ENCODE peak calls at places on chromosomes 11 and 22, in four cellular contexts. One of them, this sample, is unnamed.

GRCh38 chr11:36009469-36009868 is 65.6 kb downstream of the LDLRAD3 start:
- DNase-seq in GM12878: no peak
- DNase-seq in A549: no peak
- DNase-seq in HepG2: no peak
- DNase-seq in this sample: no peak

GRCh38 chr22:17824452-17824851 is 50.2 kb upstream of the BID start:
- DNase-seq in GM12878: no peak
- DNase-seq in A549: no peak
- DNase-seq in HepG2: no peak
- DNase-seq in this sample: no peak

GRCh38 chr22:45105281-45105700 is 58.4 kb upstream of the NUP50 start:
- DNase-seq in GM12878: no peak
- DNase-seq in A549: peak; percentile 35
- DNase-seq in HepG2: peak; percentile 35
- DNase-seq in this sample: no peak

GRCh38 chr22:33605201-33605600 is 315.1 kb downstream of the LARGE1 start:
- DNase-seq in GM12878: no peak
- DNase-seq in A549: no peak
- DNase-seq in HepG2: no peak
- DNase-seq in this sample: no peak

GRCh38 chr11:133934096-133934495 is 22.7 kb downstream of the IGSF9B start:
- DNase-seq in GM12878: no peak
- DNase-seq in A549: no peak
- DNase-seq in HepG2: no peak
- DNase-seq in this sample: no peak

GRCh38 chr11:4626207-4627105 is 10.8 kb upstream of the OR51D1 start:
- DNase-seq in GM12878: no peak
- DNase-seq in A549: peak; percentile 78
- DNase-seq in HepG2: peak; percentile 45
- DNase-seq in this sample: peak; percentile 31

GRCh38 chr11:2375341-2375853 is 1.7 kb upstream of the CD81 start:
- DNase-seq in GM12878: no peak
- DNase-seq in A549: no peak
- DNase-seq in HepG2: peak; percentile 16
- DNase-seq in this sample: no peak

GRCh38 chr11:6404341-6405038 is 14.2 kb downstream of the SMPD1 start:
- DNase-seq in GM12878: no peak
- DNase-seq in A549: no peak
- DNase-seq in HepG2: no peak
- DNase-seq in this sample: no peak

GRCh38 chr22:42893366-42894150 is 36.5 kb upstream of the ARFGAP3 start:
- DNase-seq in GM12878: no peak
- DNase-seq in A549: no peak
- DNase-seq in HepG2: no peak
- DNase-seq in this sample: no peak

GRCh38 chr11:126403039-126403438 is 47.6 kb downstream of the ST3GAL4 start:
- DNase-seq in GM12878: no peak
- DNase-seq in A549: peak; percentile 41
- DNase-seq in HepG2: no peak
- DNase-seq in this sample: no peak

GRCh38 chr11:68454767-68455166 is 5.8 kb upstream of the PPP6R3 start:
- DNase-seq in GM12878: no peak
- DNase-seq in A549: no peak
- DNase-seq in HepG2: no peak
- DNase-seq in this sample: no peak

GRCh38 chr11:109347304-109347703 is 74.7 kb upstream of the C11orf87 start:
- DNase-seq in GM12878: no peak
- DNase-seq in A549: no peak
- DNase-seq in HepG2: no peak
- DNase-seq in this sample: no peak

GRCh38 chr11:113840932-113841664 is 34.3 kb downstream of the USP28 start:
- DNase-seq in GM12878: no peak
- DNase-seq in A549: no peak
- DNase-seq in HepG2: no peak
- DNase-seq in this sample: no peak

GRCh38 chr11:119372260-119373058 is 9.0 kb downstream of the USP2 start:
- DNase-seq in GM12878: no peak
- DNase-seq in A549: no peak
- DNase-seq in HepG2: no peak
- DNase-seq in this sample: no peak

GRCh38 chr11:93740031-93740801 is 1.1 kb downstream of the TAF1D start:
- DNase-seq in GM12878: no peak
- DNase-seq in A549: peak; percentile 25
- DNase-seq in HepG2: peak; percentile 75
- DNase-seq in this sample: no peak

GRCh38 chr22:20088263-20088648 is 8.2 kb downstream of the DGCR8 start:
- DNase-seq in GM12878: no peak
- DNase-seq in A549: no peak
- DNase-seq in HepG2: no peak
- DNase-seq in this sample: no peak

GRCh38 chr22:23177197-23177596 is 3.1 kb upstream of the BCR start:
- DNase-seq in GM12878: no peak
- DNase-seq in A549: no peak
- DNase-seq in HepG2: no peak
- DNase-seq in this sample: no peak

GRCh38 chr11:76550781-76551180 is 106.0 kb downstream of the EMSY start:
- DNase-seq in GM12878: no peak
- DNase-seq in A549: no peak
- DNase-seq in HepG2: no peak
- DNase-seq in this sample: no peak

GRCh38 chr11:126355926-126356897 is 726 bp downstream of the ST3GAL4 start:
- DNase-seq in GM12878: no peak
- DNase-seq in A549: no peak
- DNase-seq in HepG2: peak; percentile 21
- DNase-seq in this sample: peak; percentile 58

GRCh38 chr22:19802001-19802880 is 41.7 kb downstream of the TBX1 start:
- DNase-seq in GM12878: no peak
- DNase-seq in A549: no peak
- DNase-seq in HepG2: no peak
- DNase-seq in this sample: peak; percentile 39

GRCh38 chr11:68889948-68890446 is 13.6 kb downstream of the MRPL21 start:
- DNase-seq in GM12878: no peak
- DNase-seq in A549: peak; percentile 42
- DNase-seq in HepG2: no peak
- DNase-seq in this sample: peak; percentile 89

GRCh38 chr22:45083659-45084305 is 74.0 kb upstream of the PHF21B start:
- DNase-seq in GM12878: no peak
- DNase-seq in A549: peak; percentile 18
- DNase-seq in HepG2: no peak
- DNase-seq in this sample: no peak

GRCh38 chr11:109641549-109641948 is 219.6 kb downstream of the C11orf87 start:
- DNase-seq in GM12878: no peak
- DNase-seq in A549: peak; percentile 13
- DNase-seq in HepG2: peak; percentile 3
- DNase-seq in this sample: no peak

GRCh38 chr11:55969845-55970244 is at the start of gene OR10AG1:
- DNase-seq in GM12878: no peak
- DNase-seq in A549: no peak
- DNase-seq in HepG2: no peak
- DNase-seq in this sample: no peak

GRCh38 chr11:17683378-17684161 is 35.8 kb upstream of the MYOD1 start:
- DNase-seq in GM12878: no peak
- DNase-seq in A549: peak; percentile 58
- DNase-seq in HepG2: peak; percentile 42
- DNase-seq in this sample: no peak

GRCh38 chr11:409008-409599 is 5.7 kb downstream of the SIGIRR start:
- DNase-seq in GM12878: no peak
- DNase-seq in A549: no peak
- DNase-seq in HepG2: no peak
- DNase-seq in this sample: no peak

GRCh38 chr22:31344369-31345330 is 1.5 kb downstream of the PATZ1 start:
- DNase-seq in GM12878: no peak
- DNase-seq in A549: no peak
- DNase-seq in HepG2: no peak
- DNase-seq in this sample: peak; percentile 39

GRCh38 chr22:31347251-31348008 is 1.3 kb upstream of the PATZ1 start:
- DNase-seq in GM12878: no peak
- DNase-seq in A549: peak; percentile 71
- DNase-seq in HepG2: peak; percentile 64
- DNase-seq in this sample: peak; percentile 73

GRCh38 chr22:31346733-31347250 is 646 bp upstream of the PATZ1 start:
- DNase-seq in GM12878: no peak
- DNase-seq in A549: peak; percentile 50
- DNase-seq in HepG2: peak; percentile 68
- DNase-seq in this sample: peak; percentile 83

GRCh38 chr22:31346255-31346732 is at the start of gene PATZ1:
- DNase-seq in GM12878: no peak
- DNase-seq in A549: peak; percentile 88
- DNase-seq in HepG2: peak; percentile 91
- DNase-seq in this sample: peak; percentile 94

DNA sequence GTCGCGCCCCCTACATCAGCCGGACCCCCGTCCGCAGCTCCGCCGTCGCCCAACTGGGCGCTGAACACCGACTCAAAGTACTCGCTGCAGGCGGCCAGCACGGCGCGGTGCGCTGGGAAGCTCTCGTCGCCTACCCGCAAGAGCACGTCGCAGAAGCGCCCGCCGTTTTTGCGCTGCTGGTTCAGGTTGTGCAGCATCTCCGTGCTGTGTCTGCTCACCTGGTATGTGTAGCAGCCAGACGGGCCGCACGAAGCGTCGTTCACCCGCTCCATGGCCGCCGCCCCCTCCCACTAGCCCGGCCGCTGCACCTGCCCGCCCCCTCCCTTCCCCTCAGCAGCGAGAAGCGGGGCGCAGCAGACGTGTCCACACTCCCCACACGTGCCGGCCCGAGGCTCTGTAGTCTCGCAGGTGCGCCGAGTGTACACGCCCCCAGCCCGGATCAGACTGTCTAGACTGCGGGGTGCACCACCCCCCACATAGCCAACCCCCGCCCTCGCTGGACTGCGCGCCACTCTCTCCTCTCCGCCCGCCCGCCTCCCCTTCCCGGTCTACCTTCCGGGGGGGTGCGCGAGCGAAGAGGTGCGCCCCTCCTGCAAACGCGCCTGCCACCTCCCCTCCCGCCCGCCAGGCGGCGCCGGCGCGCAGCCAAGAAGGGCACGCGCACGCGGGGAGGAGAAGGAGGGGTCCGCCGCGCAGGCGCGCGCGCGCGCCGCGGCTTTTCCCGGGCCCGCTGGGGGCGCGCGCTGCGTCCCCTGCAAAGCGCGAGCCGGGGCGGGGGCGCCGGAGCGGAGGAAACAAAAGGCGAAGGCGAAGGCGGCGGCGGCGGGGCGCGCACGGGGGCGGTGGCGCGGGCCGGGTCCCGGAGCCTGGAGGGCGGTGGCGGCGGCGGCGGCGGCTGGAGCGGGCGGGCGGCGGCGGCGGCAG is 553 bp downstream of the PATZ1 start:
- DNase-seq in GM12878: peak; percentile 39
- DNase-seq in A549: peak; percentile 79
- DNase-seq in HepG2: peak; percentile 70
- DNase-seq in this sample: peak; percentile 98
- TF ChIP-seq USF2 in GM12878: no peak
- TF ChIP-seq USF2 in A549: no peak
- TF ChIP-seq USF2 in HepG2: no peak
- TF ChIP-seq USF2 in this sample: no peak

DNA sequence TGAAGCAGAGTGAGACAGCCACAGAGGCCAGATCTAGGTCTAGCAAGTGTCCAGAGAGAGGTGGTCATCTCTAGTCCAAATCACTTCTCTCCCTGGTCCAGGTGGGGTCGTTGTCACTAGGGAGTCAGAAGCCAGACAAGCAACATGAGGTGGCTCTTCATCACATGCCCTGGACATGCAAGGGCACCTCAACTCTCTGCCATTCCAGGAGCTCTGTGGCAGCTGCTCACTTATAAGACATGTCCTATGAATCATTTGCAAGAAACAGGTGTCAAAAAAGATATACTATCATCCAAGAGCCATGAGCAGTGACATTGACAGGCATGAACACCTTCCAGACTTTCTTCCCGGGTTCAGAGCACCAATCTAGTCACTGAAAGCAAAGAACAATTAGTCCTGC is 130.8 kb downstream of the GALNT18 start:
- DNase-seq in GM12878: no peak
- DNase-seq in A549: no peak
- DNase-seq in HepG2: no peak
- DNase-seq in this sample: no peak
- TF ChIP-seq RAD21 in GM12878: no peak
- TF ChIP-seq RAD21 in A549: no peak
- TF ChIP-seq RAD21 in HepG2: no peak
- TF ChIP-seq RAD21 in this sample: no peak

GRCh38 chr22:36198936-36199616 is 2.5 kb downstream of the APOL4 start:
- DNase-seq in GM12878: no peak
- DNase-seq in A549: no peak
- DNase-seq in HepG2: peak; percentile 24
- DNase-seq in this sample: no peak
- TF ChIP-seq PBX3 in GM12878: no peak
- TF ChIP-seq PBX3 in A549: no peak
- TF ChIP-seq PBX3 in HepG2: no peak
- TF ChIP-seq PBX3 in this sample: no peak

GRCh38 chr22:49095366-49095765 is 732.3 kb downstream of the BRD1 start:
- DNase-seq in GM12878: no peak
- DNase-seq in A549: no peak
- DNase-seq in HepG2: no peak
- DNase-seq in this sample: no peak
- TF ChIP-seq USF2 in GM12878: no peak
- TF ChIP-seq USF2 in A549: no peak
- TF ChIP-seq USF2 in HepG2: no peak
- TF ChIP-seq USF2 in this sample: no peak

GRCh38 chr22:40928657-40929056 is 22.5 kb upstream of the RBX1 start:
- DNase-seq in GM12878: no peak
- DNase-seq in A549: no peak
- DNase-seq in HepG2: no peak
- DNase-seq in this sample: peak; percentile 10
- TF ChIP-seq RAD21 in GM12878: no peak
- TF ChIP-seq RAD21 in A549: no peak
- TF ChIP-seq RAD21 in HepG2: no peak
- TF ChIP-seq RAD21 in this sample: no peak

DNA sequence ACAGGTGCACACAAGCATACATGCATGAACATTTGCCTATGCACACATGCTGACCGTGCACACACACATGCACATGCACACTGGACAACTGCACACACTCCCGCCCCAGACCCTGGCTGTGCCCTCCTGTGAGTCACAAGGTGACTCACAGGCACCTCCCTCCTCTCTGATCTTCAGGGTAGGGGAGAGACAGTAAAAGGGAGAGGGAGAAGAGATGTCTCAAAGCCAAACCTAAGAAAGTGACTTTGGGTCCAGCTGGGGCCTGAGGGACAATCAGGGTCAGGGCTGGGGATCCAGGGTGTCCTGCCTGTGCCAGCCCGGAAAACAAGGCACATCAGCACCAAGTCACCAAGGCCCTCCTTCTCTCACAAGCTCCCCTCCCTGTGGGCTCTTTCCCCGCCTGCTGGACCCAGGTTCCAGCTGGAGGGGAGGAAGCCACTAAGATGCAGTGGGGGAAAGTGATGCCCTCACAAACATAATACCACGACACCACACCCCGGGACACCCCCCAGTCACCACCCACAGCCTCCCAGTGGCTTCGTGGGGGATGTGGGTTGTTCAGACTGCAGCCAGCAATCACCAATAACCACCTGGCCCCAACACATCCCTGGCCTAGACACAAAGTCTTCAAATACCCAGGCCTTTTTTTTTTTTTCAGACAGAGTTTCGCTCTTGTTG is 39.3 kb downstream of the PDGFB start:
- DNase-seq in GM12878: no peak
- DNase-seq in A549: peak; percentile 65
- DNase-seq in HepG2: peak; percentile 28
- DNase-seq in this sample: no peak
- TF ChIP-seq PBX3 in GM12878: no peak
- TF ChIP-seq PBX3 in A549: no peak
- TF ChIP-seq PBX3 in HepG2: no peak
- TF ChIP-seq PBX3 in this sample: no peak